ENCODE peak calls at places on chromosomes 11 and 22, in six cellular contexts. One of them, this sample, is unnamed.

GRCh38 chr11:64787526-64788320 is 9.4 kb upstream of the SF1 start:
- DNase-seq in stimulated activated CD8-positive, alpha-beta memory T cell treated with anti-CD3 and anti-CD28 coated beads, Interleukin-4, amount 100 ng/mL, for 1 hour: no peak
- DNase-seq in GM18507: peak; percentile 63
- DNase-seq in naive thymus-derived CD8-positive, alpha-beta T cell: peak; percentile 41
- DNase-seq in NCI-H1417: peak; percentile 21
- DNase-seq in astrocyte of the hippocampus: peak; percentile 66
- DNase-seq in this sample: peak; percentile 25

GRCh38 chr22:49075150-49075549 is 752.5 kb downstream of the BRD1 start:
- DNase-seq in stimulated activated CD8-positive, alpha-beta memory T cell treated with anti-CD3 and anti-CD28 coated beads, Interleukin-4, amount 100 ng/mL, for 1 hour: no peak
- DNase-seq in GM18507: no peak
- DNase-seq in naive thymus-derived CD8-positive, alpha-beta T cell: no peak
- DNase-seq in NCI-H1417: no peak
- DNase-seq in astrocyte of the hippocampus: no peak
- DNase-seq in this sample: no peak

GRCh38 chr11:62452839-62453468 is 34.1 kb downstream of the SCGB1A1 start:
- DNase-seq in stimulated activated CD8-positive, alpha-beta memory T cell treated with anti-CD3 and anti-CD28 coated beads, Interleukin-4, amount 100 ng/mL, for 1 hour: no peak
- DNase-seq in GM18507: no peak
- DNase-seq in naive thymus-derived CD8-positive, alpha-beta T cell: no peak
- DNase-seq in NCI-H1417: no peak
- DNase-seq in astrocyte of the hippocampus: no peak
- DNase-seq in this sample: no peak

GRCh38 chr22:21984793-21985192 is 2.2 kb upstream of the TOP3B start:
- DNase-seq in stimulated activated CD8-positive, alpha-beta memory T cell treated with anti-CD3 and anti-CD28 coated beads, Interleukin-4, amount 100 ng/mL, for 1 hour: no peak
- DNase-seq in GM18507: no peak
- DNase-seq in naive thymus-derived CD8-positive, alpha-beta T cell: no peak
- DNase-seq in NCI-H1417: no peak
- DNase-seq in astrocyte of the hippocampus: no peak
- DNase-seq in this sample: no peak

GRCh38 chr11:73203322-73203721 is 14.8 kb upstream of the P2RY2 start:
- DNase-seq in stimulated activated CD8-positive, alpha-beta memory T cell treated with anti-CD3 and anti-CD28 coated beads, Interleukin-4, amount 100 ng/mL, for 1 hour: no peak
- DNase-seq in GM18507: no peak
- DNase-seq in naive thymus-derived CD8-positive, alpha-beta T cell: no peak
- DNase-seq in NCI-H1417: no peak
- DNase-seq in astrocyte of the hippocampus: no peak
- DNase-seq in this sample: no peak

GRCh38 chr11:72577271-72577681 is 96.9 kb downstream of the PDE2A start:
- DNase-seq in stimulated activated CD8-positive, alpha-beta memory T cell treated with anti-CD3 and anti-CD28 coated beads, Interleukin-4, amount 100 ng/mL, for 1 hour: no peak
- DNase-seq in GM18507: no peak
- DNase-seq in naive thymus-derived CD8-positive, alpha-beta T cell: no peak
- DNase-seq in NCI-H1417: no peak
- DNase-seq in astrocyte of the hippocampus: no peak
- DNase-seq in this sample: no peak

GRCh38 chr11:105915036-105915435 is 107.0 kb downstream of the MSANTD4 start:
- DNase-seq in stimulated activated CD8-positive, alpha-beta memory T cell treated with anti-CD3 and anti-CD28 coated beads, Interleukin-4, amount 100 ng/mL, for 1 hour: no peak
- DNase-seq in GM18507: no peak
- DNase-seq in naive thymus-derived CD8-positive, alpha-beta T cell: no peak
- DNase-seq in NCI-H1417: peak; percentile 72
- DNase-seq in astrocyte of the hippocampus: no peak
- DNase-seq in this sample: no peak

GRCh38 chr11:34502949-34503348 is 10.6 kb downstream of the ELF5 start:
- DNase-seq in stimulated activated CD8-positive, alpha-beta memory T cell treated with anti-CD3 and anti-CD28 coated beads, Interleukin-4, amount 100 ng/mL, for 1 hour: no peak
- DNase-seq in GM18507: no peak
- DNase-seq in naive thymus-derived CD8-positive, alpha-beta T cell: no peak
- DNase-seq in NCI-H1417: no peak
- DNase-seq in astrocyte of the hippocampus: no peak
- DNase-seq in this sample: no peak

GRCh38 chr22:18152519-18152918 is 2.5 kb downstream of the USP18 start:
- DNase-seq in stimulated activated CD8-positive, alpha-beta memory T cell treated with anti-CD3 and anti-CD28 coated beads, Interleukin-4, amount 100 ng/mL, for 1 hour: no peak
- DNase-seq in GM18507: no peak
- DNase-seq in naive thymus-derived CD8-positive, alpha-beta T cell: no peak
- DNase-seq in NCI-H1417: no peak
- DNase-seq in astrocyte of the hippocampus: no peak
- DNase-seq in this sample: peak; percentile 12

GRCh38 chr11:59158206-59159068 is 13.5 kb upstream of the DTX4 start:
- DNase-seq in stimulated activated CD8-positive, alpha-beta memory T cell treated with anti-CD3 and anti-CD28 coated beads, Interleukin-4, amount 100 ng/mL, for 1 hour: no peak
- DNase-seq in GM18507: no peak
- DNase-seq in naive thymus-derived CD8-positive, alpha-beta T cell: peak; percentile 40
- DNase-seq in NCI-H1417: peak; percentile 88
- DNase-seq in astrocyte of the hippocampus: peak; percentile 79
- DNase-seq in this sample: peak; percentile 27

GRCh38 chr11:15667127-15667725 is 552.5 kb downstream of the INSC start:
- DNase-seq in stimulated activated CD8-positive, alpha-beta memory T cell treated with anti-CD3 and anti-CD28 coated beads, Interleukin-4, amount 100 ng/mL, for 1 hour: no peak
- DNase-seq in GM18507: no peak
- DNase-seq in naive thymus-derived CD8-positive, alpha-beta T cell: no peak
- DNase-seq in NCI-H1417: no peak
- DNase-seq in astrocyte of the hippocampus: no peak
- DNase-seq in this sample: no peak

This sample was measured in effector memory CD4-positive, alpha-beta T cell.